ENCODE peak calls at places on chromosomes 4 and X, in six cellular contexts. L is activated CD4-positive, alpha-beta T cell treated with anti-CD3 and anti-CD28 coated beads, Interleukin-2, amount 50 U/mL, for 24 hours; H is right atrium auricular region; X is activated CD4-positive, alpha-beta memory T cell treated with anti-CD3 and anti-CD28 coated beads, Interleukin-2, amount 10 ng/mL, durations not matched to agents 7 days and 5 days; Z is transverse colon; D is H7. K is an unnamed sample.

GRCh38 chrX:46574337-46574940 is 874 bp downstream of the CHST7 start:
- DNase-seq in L (no peak), H (no peak), X (peak), Z (no peak), D (peak), K (peak)

GRCh38 chr4:654871-655734 is 19.0 kb downstream of the ATP5ME start:
- DNase-seq in L (no peak), H (no peak), X (no peak), Z (no peak), D (peak), K (no peak)

GRCh38 chr4:141807073-141807472 is 170.7 kb downstream of the IL15 start:
- DNase-seq in L (no peak), H (no peak), X (no peak), Z (no peak), D (no peak), K (no peak)

GRCh38 chr4:15774020-15774420 is 4.1 kb upstream of the CD38 start:
- DNase-seq in L (no peak), H (no peak), X (no peak), Z (no peak), D (no peak), K (no peak)

GRCh38 chr4:35300996-35301774 is 943.1 kb downstream of the ARAP2 start:
- DNase-seq in L (no peak), H (no peak), X (no peak), Z (no peak), D (peak), K (peak)

GRCh38 chr4:52250124-52250523 is 199.0 kb downstream of the SPATA18 start:
- DNase-seq in L (no peak), H (peak), X (no peak), Z (no peak), D (no peak), K (no peak)

GRCh38 chr4:1579834-1580686 is 104.1 kb downstream of the FAM53A start:
- DNase-seq in L (peak), H (no peak), X (peak), Z (peak), D (peak), K (peak)

GRCh38 chr4:161178310-161178709 is 985.5 kb downstream of the FSTL5 start:
- DNase-seq in L (no peak), H (no peak), X (no peak), Z (no peak), D (no peak), K (no peak)

GRCh38 chr4:73674451-73674919 is 54.2 kb upstream of the RASSF6 start:
- DNase-seq in L (no peak), H (peak), X (no peak), Z (no peak), D (no peak), K (no peak)

GRCh38 chr4:26000274-26000950 is 86.4 kb downstream of the SMIM20 start:
- DNase-seq in L (no peak), H (peak), X (no peak), Z (no peak), D (no peak), K (peak)

GRCh38 chr4:158513246-158513645 is 8.4 kb upstream of the RXFP1 start:
- DNase-seq in L (no peak), H (no peak), X (no peak), Z (no peak), D (no peak), K (no peak)

GRCh38 chrX:56764153-56764974 is 35.3 kb downstream of the NBDY start:
- DNase-seq in L (peak), H (peak), X (peak), Z (peak), D (peak), K (peak)

GRCh38 chr4:114400531-114400930 is 198.1 kb upstream of the UGT8 start:
- DNase-seq in L (no peak), H (no peak), X (no peak), Z (no peak), D (no peak), K (no peak)

GRCh38 chr4:37528161-37528560 is 158.0 kb downstream of the RELL1 start:
- DNase-seq in L (no peak), H (no peak), X (no peak), Z (no peak), D (no peak), K (no peak)

GRCh38 chr4:117334451-117335188 is 249.2 kb upstream of the TRAM1L1 start:
- DNase-seq in L (no peak), H (no peak), X (no peak), Z (no peak), D (no peak), K (no peak)

GRCh38 chr4:165967486-165967885 is 94.4 kb downstream of the TLL1 start:
- DNase-seq in L (no peak), H (no peak), X (no peak), Z (no peak), D (no peak), K (no peak)

GRCh38 chr4:150578745-150579470 is 3.0 kb upstream of the MAB21L2 start:
- DNase-seq in L (no peak), H (no peak), X (no peak), Z (no peak), D (peak), K (peak)

GRCh38 chrX:132592880-132593279 is 104.0 kb upstream of the MBNL3 start:
- DNase-seq in L (no peak), H (no peak), X (no peak), Z (no peak), D (peak), K (peak)

GRCh38 chr4:76434901-76435688 is at the start of gene SHROOM3:
- DNase-seq in L (no peak), H (no peak), X (no peak), Z (no peak), D (no peak), K (peak)

GRCh38 chrX:115642895-115643530 is 82.0 kb downstream of the PLS3 start:
- DNase-seq in L (peak), H (no peak), X (peak), Z (peak), D (no peak), K (peak)

GRCh38 chr4:118957683-118958082 is 69.0 kb downstream of the SYNPO2 start:
- DNase-seq in L (no peak), H (no peak), X (no peak), Z (no peak), D (no peak), K (no peak)

GRCh38 chr4:169158046-169158445 is 112.7 kb downstream of the SH3RF1 start:
- DNase-seq in L (no peak), H (no peak), X (no peak), Z (no peak), D (no peak), K (no peak)

GRCh38 chr4:101291198-101291597 is 56.1 kb downstream of the PPP3CA start:
- DNase-seq in L (no peak), H (no peak), X (no peak), Z (no peak), D (no peak), K (no peak)

GRCh38 chr4:154551872-154552686 is 1.9 kb upstream of the PLRG1 start:
- DNase-seq in L (peak), H (peak), X (peak), Z (peak), D (peak), K (peak)

GRCh38 chrX:110178179-110178865 is 139.6 kb downstream of the AMMECR1 start:
- DNase-seq in L (no peak), H (no peak), X (no peak), Z (no peak), D (no peak), K (no peak)

GRCh38 chr4:147578611-147579010 is 38.6 kb upstream of the TMEM184C start:
- DNase-seq in L (no peak), H (no peak), X (no peak), Z (no peak), D (no peak), K (no peak)

GRCh38 chr4:89788243-89789072 is 48.5 kb downstream of the SNCA start:
- DNase-seq in L (no peak), H (no peak), X (no peak), Z (no peak), D (no peak), K (no peak)

GRCh38 chr4:110636231-110636676 is 13.4 kb upstream of the PITX2 start:
- DNase-seq in L (no peak), H (no peak), X (no peak), Z (no peak), D (peak), K (peak)

GRCh38 chr4:73527196-73527595 is 45.7 kb downstream of the AFM start:
- DNase-seq in L (no peak), H (no peak), X (no peak), Z (no peak), D (no peak), K (no peak)

GRCh38 chr4:81164623-81165416 is 50.2 kb downstream of the PRKG2 start:
- DNase-seq in L (no peak), H (no peak), X (no peak), Z (peak), D (no peak), K (no peak)

GRCh38 chrX:10709276-10709675 is 88.9 kb upstream of the MID1 start:
- DNase-seq in L (no peak), H (no peak), X (no peak), Z (no peak), D (no peak), K (no peak)

GRCh38 chrX:71174795-71175194 is 30.2 kb downstream of the NLGN3 start:
- DNase-seq in L (no peak), H (no peak), X (no peak), Z (no peak), D (no peak), K (no peak)

GRCh38 chr4:2141762-2142520 is 82.8 kb downstream of the NAT8L start:
- DNase-seq in L (no peak), H (no peak), X (no peak), Z (no peak), D (peak), K (peak)

GRCh38 chr4:100981447-100982204 is 365.7 kb downstream of the PPP3CA start:
- DNase-seq in L (no peak), H (no peak), X (no peak), Z (no peak), D (no peak), K (no peak)

GRCh38 chr4:169619518-169619957 is 840 bp upstream of the CLCN3 start:
- DNase-seq in L (peak), H (no peak), X (peak), Z (peak), D (peak), K (peak)

GRCh38 chr4:42690537-42690936 is 33.6 kb upstream of the ATP8A1 start:
- DNase-seq in L (no peak), H (no peak), X (no peak), Z (no peak), D (no peak), K (no peak)

GRCh38 chr4:90621080-90621479 is 493.9 kb downstream of the CCSER1 start:
- DNase-seq in L (no peak), H (no peak), X (no peak), Z (no peak), D (no peak), K (no peak)